ENCODE peak calls at places on chromosomes 12 and 14, in nine cellular contexts. J is HuH-7, U is SK-N-DZ, B is EH, Q is A549, R is pancreas, F is cardiac fibroblast, T is H54, G is ecto neural progenitor cell. A is an unnamed sample.

GRCh38 chr12:68624933-68625332 is 14.2 kb downstream of the RAP1B start:
- DNase-seq in Q (no peak), T (no peak), F (no peak), B (no peak), J (no peak), G (no peak), U (no peak), R (no peak), A (no peak)

GRCh38 chr14:28294834-28295440 is 471.6 kb upstream of the FOXG1 start:
- DNase-seq in J (peak; percentile 15), B (no peak), Q (peak; percentile 42), F (peak; percentile 63), R (no peak), U (peak; percentile 7), G (no peak), T (no peak), A (no peak)

GRCh38 chr12:132807295-132808222 is 21.1 kb downstream of the GOLGA3 start:
- DNase-seq in G (no peak), F (no peak), Q (no peak), R (no peak), J (no peak), T (no peak), U (no peak), B (no peak), A (no peak)

GRCh38 chr14:30227871-30228270 is 300.2 kb upstream of the PRKD1 start:
- DNase-seq in R (no peak), U (no peak), Q (no peak), F (peak; percentile 68), B (peak; percentile 74), J (no peak), G (no peak), T (no peak), A (peak; percentile 78)

GRCh38 chr12:124679533-124680371 is 112.3 kb upstream of the NCOR2 start:
- DNase-seq in T (no peak), Q (no peak), J (no peak), U (no peak), R (no peak), G (no peak), F (no peak), B (peak; percentile 37), A (no peak)

GRCh38 chr14:104240426-104241157 is 102.2 kb downstream of the KIF26A start:
- DNase-seq in Q (no peak), R (no peak), F (no peak), J (no peak), U (no peak), T (no peak), G (no peak), B (no peak), A (peak; percentile 31)

GRCh38 chr14:89957791-89958190 is 2.1 kb downstream of the TDP1 start:
- DNase-seq in R (no peak), Q (no peak), B (no peak), T (no peak), J (no peak), F (no peak), U (no peak), G (no peak), A (no peak)

GRCh38 chr14:96502621-96503251 is 554 bp downstream of the PAPOLA start:
- DNase-seq in T (peak; percentile 48), J (no peak), U (no peak), R (peak; percentile 43), F (peak; percentile 48), B (peak; percentile 49), G (no peak), Q (peak; percentile 41), A (peak; percentile 77)

GRCh38 chr14:47674546-47675238 is 713 bp downstream of the MDGA2 start:
- DNase-seq in G (peak; percentile 74), Q (no peak), B (no peak), T (no peak), F (no peak), U (peak; percentile 8), J (no peak), R (no peak), A (no peak)

GRCh38 chr14:84442481-84442880 is 1087.5 kb upstream of the FLRT2 start:
- DNase-seq in R (no peak), B (no peak), T (no peak), F (peak; percentile 53), G (no peak), J (no peak), U (no peak), Q (no peak), A (no peak)

GRCh38 chr12:20701106-20701505 is 6.0 kb downstream of the SLCO1C1 start:
- DNase-seq in B (no peak), F (no peak), R (no peak), U (no peak), J (no peak), T (no peak), G (no peak), Q (no peak), A (no peak)

GRCh38 chr12:9039397-9039977 is 50.1 kb downstream of the KLRG1 start:
- DNase-seq in Q (peak; percentile 58), J (peak; percentile 73), G (no peak), T (peak; percentile 19), B (peak; percentile 54), U (peak; percentile 48), R (no peak), F (peak; percentile 63), A (no peak)

GRCh38 chr14:29536886-29537511 is 390.6 kb downstream of the PRKD1 start:
- DNase-seq in U (no peak), J (no peak), G (no peak), Q (peak; percentile 18), B (peak; percentile 40), F (peak; percentile 60), T (no peak), R (no peak), A (no peak)

GRCh38 chr12:68749861-68750260 is 3.9 kb downstream of the SLC35E3 start:
- DNase-seq in U (no peak), R (no peak), F (no peak), Q (no peak), G (no peak), T (no peak), J (no peak), B (no peak), A (no peak)

GRCh38 chr14:22551597-22551982 is 37.4 kb downstream of the DAD1 start:
- DNase-seq in J (no peak), R (no peak), F (no peak), G (no peak), Q (no peak), B (no peak), U (no peak), T (no peak), A (peak; percentile 54)

GRCh38 chr14:20688167-20688839 is at the start of gene ANG:
- DNase-seq in F (no peak), B (no peak), R (no peak), J (no peak), Q (no peak), U (no peak), G (no peak), T (no peak), A (no peak)

GRCh38 chr12:15322164-15323054 is at the start of gene PTPRO:
- DNase-seq in U (peak; percentile 85), F (no peak), B (peak; percentile 2), J (no peak), Q (peak; percentile 6), R (no peak), G (peak; percentile 87), T (no peak), A (no peak)

GRCh38 chr14:80080601-80081000 is 130.7 kb downstream of the DIO2 start:
- DNase-seq in B (no peak), R (no peak), J (no peak), T (no peak), U (no peak), F (no peak), Q (no peak), G (no peak), A (no peak)

GRCh38 chr12:112375105-112375504 is 7.1 kb downstream of the HECTD4 start:
- DNase-seq in G (no peak), T (no peak), F (no peak), B (no peak), Q (peak; percentile 29), J (no peak), R (no peak), U (no peak), A (no peak)

GRCh38 chr12:57836442-57837375 is 9.8 kb downstream of the CTDSP2 start:
- DNase-seq in B (peak; percentile 96), J (no peak), U (no peak), R (peak; percentile 48), G (no peak), Q (no peak), F (peak; percentile 95), T (peak; percentile 79), A (peak; percentile 85)

GRCh38 chr14:101844219-101844618 is 82.7 kb downstream of the PPP2R5C start:
- DNase-seq in B (no peak), J (no peak), T (no peak), G (no peak), F (no peak), Q (no peak), R (no peak), U (no peak), A (no peak)

GRCh38 chr12:122999986-123000420 is 19.5 kb downstream of the ARL6IP4 start:
- DNase-seq in B (no peak), Q (no peak), J (no peak), G (no peak), R (no peak), U (no peak), T (no peak), F (no peak), A (no peak)

A was measured in ascending aorta.